ENCODE peak calls at places on chromosomes 2 and 18, in four cellular contexts. U is colonic mucosa, Y is pancreas, Q is neural crest cell. T is an unnamed sample.

GRCh38 chr2:72431737-72432136 is 284.1 kb upstream of the CYP26B1 start:
- DNase-seq in U (no peak), Y (no peak), Q (no peak), T (no peak)

GRCh38 chr2:17076535-17076934 is 410.9 kb upstream of the CYRIA start:
- DNase-seq in Q (no peak), Y (no peak), U (no peak), T (no peak)

GRCh38 chr18:63681449-63682381 is 20.0 kb upstream of the SERPINB3 start:
- DNase-seq in Y (no peak), Q (no peak), U (no peak), T (no peak)

GRCh38 chr2:114699423-114699944 is 257.0 kb downstream of the DPP10 start:
- DNase-seq in U (no peak), Y (no peak), Q (no peak), T (no peak)

GRCh38 chr2:28898048-28898447 is 3.6 kb downstream of the WDR43 start:
- DNase-seq in U (no peak), Y (no peak), Q (no peak), T (no peak)

GRCh38 chr2:156385242-156385641 is 50.9 kb upstream of the GPD2 start:
- DNase-seq in Y (no peak), U (no peak), Q (no peak), T (no peak)

GRCh38 chr2:190819835-190820234 is 60.8 kb upstream of the GLS start:
- DNase-seq in U (no peak), Q (no peak), Y (no peak), T (no peak)

GRCh38 chr18:3594760-3595241 is 144.8 kb downstream of the TGIF1 start:
- DNase-seq in Q (no peak), U (peak; percentile 66), Y (peak; percentile 28), T (no peak)

GRCh38 chr2:102592601-102593000 is 26.8 kb upstream of the SLC9A2 start:
- DNase-seq in U (peak; percentile 86), Y (no peak), Q (peak; percentile 11), T (no peak)

DNA sequence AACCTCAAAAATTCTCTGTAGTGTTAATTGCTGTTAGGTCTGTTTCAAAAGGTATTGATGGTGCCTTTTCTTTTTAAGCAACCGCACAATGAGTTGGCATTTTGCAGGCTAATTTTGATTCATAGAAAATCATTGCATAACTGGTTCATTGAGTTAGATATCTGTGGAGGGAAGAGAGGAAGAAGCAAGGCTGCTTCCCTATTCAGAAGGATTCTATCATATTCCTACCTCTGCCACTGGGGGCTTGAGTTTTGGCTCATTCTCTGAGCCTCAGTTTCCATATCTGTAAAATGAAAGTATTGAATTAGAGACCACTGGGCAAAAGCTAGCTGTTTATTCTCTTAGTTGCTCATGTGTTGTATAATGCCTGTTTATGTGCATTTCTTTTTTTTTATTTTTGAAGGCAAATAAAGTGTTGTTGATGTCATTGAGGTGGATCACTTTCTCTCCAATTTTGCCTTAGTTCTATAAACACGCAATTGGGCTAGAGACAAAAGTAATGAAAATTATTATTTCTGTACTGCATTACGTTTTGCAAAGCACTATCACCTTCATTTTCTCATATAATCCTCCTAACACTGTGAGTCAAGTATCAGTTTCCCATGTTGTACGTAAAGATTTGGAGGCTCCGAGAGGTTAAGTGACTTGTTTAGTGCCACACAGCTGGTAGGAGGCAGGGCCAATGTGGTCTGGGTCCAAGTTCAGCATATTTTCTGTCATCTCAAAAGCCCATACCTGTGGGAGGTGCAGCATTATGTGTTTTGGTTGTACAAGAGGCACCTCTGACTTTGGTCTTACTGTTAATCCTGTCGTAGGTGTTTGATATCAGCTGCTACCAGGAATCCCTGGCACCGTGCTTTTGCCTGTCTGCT is 5.9 kb downstream of the TRIB2 start:
- DNase-seq in Y (no peak), U (no peak), Q (no peak), T (no peak)
- TF ChIP-seq CTCF in Y (no peak), U (no peak), Q (no peak), T (no peak)

GRCh38 chr2:152162141-152162540 is 13.4 kb downstream of the STAM2 start:
- DNase-seq in Y (no peak), Q (no peak), U (no peak), T (no peak)

GRCh38 chr2:152165780-152166179 is 9.8 kb downstream of the STAM2 start:
- DNase-seq in U (no peak), Q (no peak), Y (no peak), T (no peak)

GRCh38 chr2:152167070-152167469 is 8.5 kb downstream of the STAM2 start:
- DNase-seq in Y (no peak), Q (no peak), U (no peak), T (no peak)

GRCh38 chr2:152165306-152165705 is 10.3 kb downstream of the STAM2 start:
- DNase-seq in Y (no peak), Q (no peak), U (no peak), T (no peak)

GRCh38 chr2:152166633-152167032 is 8.9 kb downstream of the STAM2 start:
- DNase-seq in U (no peak), Y (no peak), Q (no peak), T (no peak)
- TF ChIP-seq CTCF in U (no peak), Y (no peak), Q (no peak), T (no peak)

GRCh38 chr2:10480359-10480949 is 32.3 kb upstream of the ODC1 start:
- DNase-seq in Q (no peak), U (no peak), Y (no peak), T (no peak)
- TF ChIP-seq CTCF in Q (no peak), U (no peak), Y (no peak), T (peak; percentile 42)

GRCh38 chr18:40179647-40180175 is 1775.3 kb upstream of the PIK3C3 start:
- DNase-seq in U (no peak), Y (no peak), Q (peak; percentile 5), T (no peak)
- TF ChIP-seq CTCF in U (no peak), Y (no peak), Q (no peak), T (no peak)

DNA sequence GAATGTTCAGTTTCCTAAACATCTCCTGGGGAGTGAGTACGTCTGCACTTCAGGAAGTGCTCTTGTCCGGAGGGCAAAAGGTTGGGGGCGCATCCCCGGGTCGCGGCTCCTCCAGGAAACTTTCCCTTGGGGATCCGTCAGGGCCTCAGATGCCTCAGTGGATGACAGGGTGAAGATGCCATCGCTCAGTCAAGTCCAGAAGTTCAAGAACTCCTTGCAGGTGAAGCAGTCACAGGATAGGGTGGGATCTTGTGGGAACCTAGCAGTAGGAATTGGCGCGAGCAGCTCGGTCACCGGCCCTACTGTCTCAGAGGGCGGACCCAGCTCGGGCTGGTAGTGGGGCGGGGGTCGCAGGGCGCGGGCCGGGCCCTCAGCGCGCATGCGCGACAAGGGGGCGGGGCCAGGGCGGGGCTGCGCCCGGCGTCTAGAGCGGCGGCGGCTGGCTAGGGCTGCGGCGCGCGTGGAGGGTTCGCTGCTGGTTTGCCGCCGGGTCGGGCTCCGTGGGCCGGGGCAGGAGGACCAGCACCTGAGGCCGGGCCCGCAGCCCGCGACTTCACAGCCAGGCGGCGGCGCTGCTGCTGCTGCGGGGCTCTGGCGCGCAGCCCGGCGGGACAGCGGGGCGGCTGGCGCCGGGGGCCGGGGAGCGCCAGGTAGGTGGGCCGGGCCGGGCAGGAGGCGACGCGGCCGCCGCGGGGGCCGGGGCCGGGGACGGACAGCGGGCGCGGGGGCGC is at the start of gene INPP4A:
- DNase-seq in U (peak; percentile 75), Y (peak; percentile 80), Q (peak; percentile 76), T (peak; percentile 76)
- TF ChIP-seq CTCF in U (no peak), Y (no peak), Q (no peak), T (no peak)

GRCh38 chr2:171529914-171530313 is 7.6 kb downstream of the CYBRD1 start:
- DNase-seq in Q (no peak), U (no peak), Y (no peak), T (no peak)
- TF ChIP-seq CTCF in Q (peak; percentile 64), U (peak; percentile 33), Y (no peak), T (peak; percentile 35)

T was measured in CD8-positive, alpha-beta T cell.